ENCODE peak calls at places on chromosome 14, in nine cellular contexts. O, B, W, F, N, V, C, A and H are unnamed samples.
A peak's percentile ranks its signal among the peaks of the same experiment; 100 is the strongest.

GRCh38 chr14:90111895-90112534 is 50.2 kb downstream of the KCNK13 start:
- DNase-seq in O (no peak), B (no peak), W (peak; percentile 89), F (no peak), N (no peak), V (no peak), C (no peak), A (no peak), H (peak; percentile 34)

GRCh38 chr14:91249841-91250616 is 5.5 kb upstream of the GPR68 start:
- DNase-seq in O (no peak), B (peak; percentile 87), W (no peak), F (no peak), N (peak; percentile 46), V (peak; percentile 17), C (no peak), A (peak; percentile 67), H (no peak)

GRCh38 chr14:66939409-66939808 is 249.8 kb upstream of the GARIN2 start:
- DNase-seq in O (no peak), B (no peak), W (no peak), F (no peak), N (no peak), V (no peak), C (no peak), A (no peak), H (no peak)

GRCh38 chr14:54136894-54137665 is 180.5 kb upstream of the BMP4 start:
- DNase-seq in O (no peak), B (no peak), W (no peak), F (no peak), N (no peak), V (no peak), C (no peak), A (no peak), H (no peak)

GRCh38 chr14:105102361-105102760 is 37.1 kb upstream of the GPR132 start:
- DNase-seq in O (no peak), B (no peak), W (no peak), F (no peak), N (no peak), V (no peak), C (no peak), A (no peak), H (no peak)

GRCh38 chr14:73452341-73453191 is 5.8 kb downstream of the NUMB start:
- DNase-seq in O (peak; percentile 96), B (no peak), W (peak; percentile 95), F (no peak), N (no peak), V (no peak), C (no peak), A (no peak), H (peak; percentile 66)

GRCh38 chr14:75515631-75515999 is 6.7 kb upstream of the BATF start:
- DNase-seq in O (peak; percentile 31), B (no peak), W (peak; percentile 25), F (no peak), N (no peak), V (no peak), C (no peak), A (no peak), H (no peak)

GRCh38 chr14:71592361-71592760 is 339.9 kb upstream of the RGS6 start:
- DNase-seq in O (no peak), B (peak; percentile 61), W (no peak), F (no peak), N (no peak), V (no peak), C (no peak), A (no peak), H (no peak)

GRCh38 chr14:52850520-52850919 is 59.1 kb upstream of the GNPNAT1 start:
- DNase-seq in O (no peak), B (no peak), W (no peak), F (no peak), N (no peak), V (no peak), C (no peak), A (no peak), H (no peak)

GRCh38 chr14:37596790-37597189 is 1.4 kb downstream of the TTC6 start:
- DNase-seq in O (no peak), B (no peak), W (no peak), F (no peak), N (no peak), V (no peak), C (no peak), A (no peak), H (no peak)

GRCh38 chr14:94823556-94824341 is 53.8 kb upstream of the GSC start:
- DNase-seq in O (no peak), B (no peak), W (peak; percentile 13), F (no peak), N (no peak), V (no peak), C (no peak), A (no peak), H (no peak)

GRCh38 chr14:48586099-48586498 is 910.7 kb upstream of the MDGA2 start:
- DNase-seq in O (no peak), B (no peak), W (no peak), F (no peak), N (no peak), V (no peak), C (no peak), A (no peak), H (no peak)

GRCh38 chr14:36785511-36785910 is 123.9 kb downstream of the PAX9 start:
- DNase-seq in O (no peak), B (no peak), W (no peak), F (no peak), N (no peak), V (no peak), C (no peak), A (no peak), H (no peak)

GRCh38 chr14:90643982-90644510 is 172.2 kb downstream of the TTC7B start:
- DNase-seq in O (no peak), B (no peak), W (no peak), F (no peak), N (no peak), V (no peak), C (no peak), A (no peak), H (no peak)

GRCh38 chr14:77086951-77087350 is 11.1 kb upstream of the CIPC start:
- DNase-seq in O (peak; percentile 26), B (no peak), W (no peak), F (no peak), N (no peak), V (no peak), C (no peak), A (no peak), H (no peak)

GRCh38 chr14:54338696-54339317 is 58.0 kb upstream of the CDKN3 start:
- DNase-seq in O (peak; percentile 80), B (peak; percentile 71), W (peak; percentile 62), F (no peak), N (no peak), V (no peak), C (no peak), A (no peak), H (peak; percentile 28)

GRCh38 chr14:58882577-58883018 is 244.8 kb downstream of the DACT1 start:
- DNase-seq in O (peak; percentile 84), B (no peak), W (peak; percentile 82), F (no peak), N (no peak), V (no peak), C (no peak), A (no peak), H (no peak)

GRCh38 chr14:24146622-24146977 is 190 bp upstream of the PSME2 start:
- DNase-seq in O (peak; percentile 99), B (peak; percentile 85), W (peak; percentile 95), F (peak; percentile 66), N (peak; percentile 77), V (peak; percentile 96), C (peak; percentile 68), A (peak; percentile 95), H (peak; percentile 83)

GRCh38 chr14:106039400-106039799 is 513.0 kb downstream of the TMEM121 start:
- DNase-seq in O (no peak), B (peak; percentile 14), W (no peak), F (no peak), N (no peak), V (no peak), C (peak; percentile 12), A (peak; percentile 71), H (no peak)